ENCODE peak calls at places on chromosomes 5 and 9, in nine cellular contexts. U is aorta, J is PC-9, C is gastrocnemius medialis, Z is GM23248, O is testis, H is pancreas, K is psoas muscle, D is GM12878. N is an unnamed sample.

GRCh38 chr5:84568171-84568570 is 183.5 kb upstream of the EDIL3 start:
- DNase-seq in O (no peak), C (no peak), H (no peak), K (no peak), Z (no peak), U (no peak), D (no peak), J (no peak), N (no peak)

GRCh38 chr9:35406183-35406959 is 83.5 kb upstream of the RUSC2 start:
- DNase-seq in J (no peak), U (peak; percentile 82), D (no peak), O (peak; percentile 90), H (peak; percentile 81), C (no peak), Z (peak; percentile 17), K (peak; percentile 64), N (no peak)

GRCh38 chr5:146025108-146025507 is 80.3 kb downstream of the PLAC8L1 start:
- DNase-seq in H (no peak), Z (no peak), K (no peak), O (no peak), U (no peak), C (no peak), D (no peak), J (no peak), N (peak; percentile 72)

GRCh38 chr9:2570615-2571479 is 50.7 kb upstream of the VLDLR start:
- DNase-seq in D (peak; percentile 78), J (peak; percentile 90), K (peak; percentile 98), Z (peak; percentile 45), C (peak; percentile 96), O (peak; percentile 88), U (peak; percentile 91), H (peak; percentile 96), N (no peak)

GRCh38 chr5:83396662-83397061 is 74.9 kb upstream of the VCAN start:
- DNase-seq in U (no peak), K (no peak), C (no peak), D (no peak), O (no peak), Z (no peak), H (no peak), J (no peak), N (no peak)

GRCh38 chr9:20606637-20607036 is 15.7 kb downstream of the MLLT3 start:
- DNase-seq in K (no peak), Z (no peak), O (no peak), J (no peak), C (no peak), D (no peak), U (no peak), H (no peak), N (no peak)

GRCh38 chr5:65989115-65989514 is 62.7 kb downstream of the ERBIN start:
- DNase-seq in C (no peak), K (no peak), J (no peak), D (no peak), Z (no peak), U (no peak), O (no peak), H (no peak), N (no peak)

GRCh38 chr5:102511666-102512065 is 12.9 kb upstream of the SLCO6A1 start:
- DNase-seq in C (no peak), Z (peak; percentile 50), H (no peak), J (no peak), D (no peak), U (no peak), O (no peak), K (no peak), N (no peak)

GRCh38 chr5:180799194-180799593 is 3.4 kb downstream of the MGAT1 start:
- DNase-seq in J (no peak), K (no peak), O (no peak), U (no peak), H (peak; percentile 72), C (no peak), Z (no peak), D (no peak), N (peak; percentile 64)

GRCh38 chr5:180795771-180796313 is 6.8 kb downstream of the MGAT1 start:
- DNase-seq in Z (no peak), D (no peak), U (no peak), J (no peak), O (no peak), H (no peak), C (no peak), K (no peak), N (no peak)

GRCh38 chr5:180799902-180800801 is 2.5 kb downstream of the MGAT1 start:
- DNase-seq in H (no peak), J (peak; percentile 40), Z (peak; percentile 89), U (no peak), K (no peak), C (no peak), O (no peak), D (no peak), N (no peak)

GRCh38 chr5:180797256-180798192 is 5.1 kb downstream of the MGAT1 start:
- DNase-seq in K (no peak), C (no peak), H (no peak), J (no peak), U (no peak), Z (no peak), O (no peak), D (no peak), N (no peak)

DNA sequence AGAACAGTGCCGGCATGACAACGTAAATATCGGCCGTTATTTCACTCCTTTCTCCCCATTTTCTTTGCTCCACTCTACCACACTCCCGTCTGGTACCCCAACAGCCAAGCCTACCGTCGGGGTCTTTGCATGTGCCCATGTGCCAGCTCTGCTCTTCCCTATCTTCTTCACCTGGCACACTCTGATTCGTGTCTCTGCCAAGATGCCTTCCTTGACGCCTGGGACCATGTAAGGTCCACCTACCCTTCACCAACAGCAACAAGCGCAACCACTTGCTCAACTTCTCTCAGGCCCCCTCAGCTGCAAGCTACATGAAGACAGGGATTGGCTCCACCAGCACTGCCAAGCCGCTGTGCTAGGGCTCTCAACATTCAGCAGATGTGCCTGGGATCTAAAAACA is 4.4 kb downstream of the MGAT1 start:
- DNase-seq in U (no peak), Z (no peak), J (no peak), D (no peak), C (no peak), K (no peak), H (no peak), O (no peak), N (no peak)
- H3K27me3 ChIP-seq in U (no peaks in the 10 kb centered on the region), Z (no peaks in the 10 kb centered on the region), J (no peaks in the 10 kb centered on the region), D (no peaks in the 10 kb centered on the region), C (no peaks in the 10 kb centered on the region), K (no peaks in the 10 kb centered on the region), H (no peaks in the 10 kb centered on the region), O (no peaks in the 10 kb centered on the region), N (no peaks in the 10 kb centered on the region)

GRCh38 chr9:94175669-94176068 is 83.4 kb upstream of the ZNF169 start:
- DNase-seq in C (no peak), U (no peak), Z (no peak), D (no peak), H (no peak), K (no peak), J (no peak), O (no peak), N (no peak)

GRCh38 chr9:94174164-94174563 is 84.9 kb upstream of the ZNF169 start:
- DNase-seq in K (no peak), J (no peak), H (no peak), C (no peak), U (no peak), D (no peak), Z (no peak), O (no peak), N (no peak)

GRCh38 chr9:94176582-94176981 is 82.5 kb upstream of the ZNF169 start:
- DNase-seq in D (no peak), J (no peak), O (no peak), U (no peak), K (no peak), C (no peak), Z (no peak), H (no peak), N (no peak)

GRCh38 chr9:94169978-94170377 is 85.7 kb downstream of the PTPDC1 start:
- DNase-seq in K (no peak), C (no peak), J (no peak), O (no peak), H (no peak), D (no peak), Z (no peak), U (no peak), N (no peak)

GRCh38 chr9:94173632-94174031 is 85.5 kb upstream of the ZNF169 start:
- DNase-seq in C (no peak), J (no peak), U (no peak), Z (no peak), D (no peak), H (no peak), K (no peak), O (no peak), N (no peak)
- H3K36me3 ChIP-seq in C (peaks cover 17% of the 10 kb centered on the region), J (peaks cover 43% of the 10 kb centered on the region), U (peaks cover 4% of the 10 kb centered on the region), Z (peaks cover 49% of the 10 kb centered on the region), D (peaks cover 22% of the 10 kb centered on the region), H (peaks cover 7% of the 10 kb centered on the region), K (peaks cover 17% of the 10 kb centered on the region), O (no peaks in the 10 kb centered on the region), N (peaks cover 3% of the 10 kb centered on the region)

GRCh38 chr5:135600141-135600570 is 21.4 kb upstream of the CXCL14 start:
- DNase-seq in O (no peak), C (no peak), H (no peak), D (no peak), U (no peak), J (no peak), Z (no peak), K (no peak), N (no peak)
- H3K27me3 ChIP-seq in O (no peaks in the 10 kb centered on the region), C (no peaks in the 10 kb centered on the region), H (no peaks in the 10 kb centered on the region), D (peaks cover 1% of the 10 kb centered on the region), U (no peaks in the 10 kb centered on the region), J (peaks cover 78% of the 10 kb centered on the region), Z (peaks cover 5% of the 10 kb centered on the region), K (no peaks in the 10 kb centered on the region), N (no peaks in the 10 kb centered on the region)

GRCh38 chr9:19117039-19117716 is 10.1 kb downstream of the PLIN2 start:
- DNase-seq in O (no peak), J (no peak), U (no peak), H (no peak), K (no peak), C (no peak), D (no peak), Z (peak; percentile 56), N (no peak)

GRCh38 chr9:19120846-19121245 is 6.4 kb downstream of the PLIN2 start:
- DNase-seq in H (no peak), Z (no peak), K (no peak), J (no peak), C (no peak), U (no peak), D (no peak), O (no peak), N (no peak)

GRCh38 chr9:19119801-19120440 is 7.4 kb downstream of the PLIN2 start:
- DNase-seq in C (no peak), O (no peak), H (no peak), J (no peak), Z (no peak), K (no peak), U (no peak), D (no peak), N (no peak)

GRCh38 chr9:19116391-19116790 is 10.9 kb downstream of the PLIN2 start:
- DNase-seq in H (no peak), O (no peak), Z (peak; percentile 91), D (no peak), C (peak; percentile 93), U (no peak), K (peak; percentile 91), J (no peak), N (no peak)

DNA sequence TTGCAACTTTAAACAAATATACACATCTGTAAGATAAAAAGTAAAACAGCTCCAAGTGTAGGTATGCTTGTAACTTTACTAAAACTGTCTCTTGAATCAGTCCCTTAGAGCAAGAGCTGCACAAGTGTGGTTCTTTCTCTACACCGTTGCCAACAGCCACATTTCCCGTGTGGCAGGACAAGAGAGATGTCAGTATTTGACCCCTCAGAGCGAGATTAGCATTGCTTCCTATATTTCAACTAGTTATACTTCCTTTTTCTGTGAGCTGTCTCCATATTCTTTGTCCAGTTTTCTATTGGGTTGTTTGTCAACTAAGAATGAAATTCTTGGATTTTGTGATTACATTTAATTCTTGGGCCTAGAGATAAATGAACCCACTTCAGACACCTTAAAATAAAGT is 8.1 kb downstream of the PLIN2 start:
- DNase-seq in D (no peak), O (no peak), J (no peak), Z (no peak), U (no peak), K (no peak), C (no peak), H (no peak), N (no peak)
- H3K36me3 ChIP-seq in D (peaks cover 48% of the 10 kb centered on the region), O (no peaks in the 10 kb centered on the region), J (no peaks in the 10 kb centered on the region), Z (peaks cover 72% of the 10 kb centered on the region), U (peaks cover 11% of the 10 kb centered on the region), K (peaks cover 24% of the 10 kb centered on the region), C (peaks cover 91% of the 10 kb centered on the region), H (no peaks in the 10 kb centered on the region), N (peaks cover 3% of the 10 kb centered on the region)

N was measured in Caco-2.